ENCODE peak calls at places on chromosomes 12 and 14, in seven cellular contexts. N is transverse colon, I is tibial nerve, U is right lobe of liver, B is thyroid gland, L is body of pancreas, A is ovary. G is an unnamed sample.

GRCh38 chr12:4379410-4379809 is at the start of gene FGF23:
- DNase-seq in N (no peak), I (no peak), U (no peak), B (no peak), L (no peak), A (no peak), G (no peak)

GRCh38 chr14:85533821-85534271 is 3.9 kb downstream of the FLRT2 start:
- DNase-seq in N (no peak), I (no peak), U (no peak), B (peak; percentile 25), L (peak; percentile 17), A (peak; percentile 59), G (no peak)

GRCh38 chr14:75125617-75126016 is 1.2 kb downstream of the NEK9 start:
- DNase-seq in N (no peak), I (no peak), U (no peak), B (no peak), L (no peak), A (no peak), G (no peak)

GRCh38 chr12:46320731-46321130 is 51.8 kb downstream of the SLC38A2 start:
- DNase-seq in N (no peak), I (no peak), U (no peak), B (no peak), L (no peak), A (no peak), G (no peak)

GRCh38 chr14:32201196-32201815 is 539 bp upstream of the RNU6-7 start:
- DNase-seq in N (peak; percentile 94), I (peak; percentile 60), U (peak; percentile 96), B (peak; percentile 97), L (peak; percentile 89), A (peak; percentile 91), G (peak; percentile 95)

GRCh38 chr12:62640910-62641448 is 174.4 kb downstream of the MON2 start:
- DNase-seq in N (no peak), I (no peak), U (no peak), B (peak; percentile 35), L (no peak), A (no peak), G (no peak)

GRCh38 chr14:104117341-104118005 is 20.9 kb upstream of the KIF26A start:
- DNase-seq in N (no peak), I (no peak), U (peak; percentile 46), B (peak; percentile 46), L (no peak), A (peak; percentile 26), G (no peak)

GRCh38 chr12:64675795-64676194 is 65.5 kb downstream of the RASSF3 start:
- DNase-seq in N (peak; percentile 55), I (no peak), U (no peak), B (no peak), L (peak; percentile 88), A (no peak), G (peak; percentile 40)

GRCh38 chr14:96150214-96150613 is 54.4 kb upstream of the BDKRB2 start:
- DNase-seq in N (no peak), I (no peak), U (no peak), B (no peak), L (no peak), A (no peak), G (no peak)

GRCh38 chr12:28108599-28108998 is 81.7 kb upstream of the CCDC91 start:
- DNase-seq in N (no peak), I (no peak), U (no peak), B (no peak), L (no peak), A (no peak), G (no peak)

GRCh38 chr12:19431407-19432308 is 7.6 kb upstream of the AEBP2 start:
- DNase-seq in N (no peak), I (no peak), U (no peak), B (no peak), L (no peak), A (no peak), G (no peak)
- TF ChIP-seq POLR2A in N (no peak), I (no peak), U (no peak), B (no peak), L (no peak), A (no peak), G (no peak)

GRCh38 chr14:77580477-77580876 is 36.0 kb downstream of the SPTLC2 start:
- DNase-seq in N (no peak), I (no peak), U (no peak), B (peak; percentile 31), L (no peak), A (no peak), G (no peak)
- H3K4me3 ChIP-seq in N (no peak overlapping the region), I (peak overlapping the region; percentile 11), U (no peak overlapping the region), B (no peak overlapping the region), L (no peak overlapping the region), A (no peak overlapping the region), G (no peak overlapping the region)

GRCh38 chr12:45273717-45274271 is 57.9 kb downstream of the ANO6 start:
- DNase-seq in N (no peak), I (no peak), U (no peak), B (no peak), L (peak; percentile 19), A (no peak), G (no peak)

GRCh38 chr12:45268672-45269406 is 52.9 kb downstream of the ANO6 start:
- DNase-seq in N (peak; percentile 50), I (peak; percentile 61), U (peak; percentile 75), B (peak; percentile 79), L (peak; percentile 71), A (peak; percentile 68), G (peak; percentile 57)

GRCh38 chr12:45263587-45263986 is 47.7 kb downstream of the ANO6 start:
- DNase-seq in N (no peak), I (no peak), U (no peak), B (no peak), L (no peak), A (no peak), G (no peak)

GRCh38 chr12:45269407-45269741 is 53.5 kb downstream of the ANO6 start:
- DNase-seq in N (no peak), I (no peak), U (no peak), B (no peak), L (no peak), A (no peak), G (no peak)
- TF ChIP-seq CTCF in N (no peak), I (no peak), U (no peak), B (no peak), L (no peak), A (no peak), G (no peak)

DNA sequence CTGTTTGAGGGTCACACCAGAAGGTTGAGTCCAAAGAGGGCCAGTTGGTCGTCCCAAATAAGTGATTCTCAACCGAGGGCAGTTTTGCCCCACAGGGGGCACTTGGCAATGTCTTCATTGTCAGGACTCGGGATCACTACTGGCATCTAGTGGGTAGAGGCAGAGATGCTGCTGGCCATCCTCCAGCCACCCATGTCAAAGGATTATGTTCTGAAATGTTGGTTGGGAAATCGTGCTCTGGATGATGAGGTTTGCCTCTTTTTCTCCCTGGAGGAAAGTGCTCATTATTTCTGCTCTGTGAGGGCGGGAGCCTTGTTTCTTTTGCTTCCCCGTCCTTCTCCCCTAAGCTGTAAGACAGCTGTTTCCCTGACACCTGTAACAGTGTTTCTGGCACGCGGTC is 3.6 kb downstream of the ZNF839 start:
- DNase-seq in N (peak; percentile 56), I (peak; percentile 78), U (peak; percentile 81), B (peak; percentile 80), L (peak; percentile 77), A (peak; percentile 50), G (peak; percentile 93)
- TF ChIP-seq POLR2A in N (no peak), I (no peak), U (no peak), B (no peak), L (no peak), A (no peak), G (no peak)

GRCh38 chr14:50647282-50647681 is 20.8 kb downstream of the SAV1 start:
- DNase-seq in N (no peak), I (no peak), U (no peak), B (peak; percentile 67), L (no peak), A (no peak), G (no peak)
- H3K4me3 ChIP-seq in N (no peak overlapping the region), I (no peak overlapping the region), U (no peak overlapping the region), B (no peak overlapping the region), L (no peak overlapping the region), A (no peak overlapping the region), G (no peak overlapping the region)